ENCODE peak calls at places on chromosomes 16 and 17, in nine cellular contexts. K is occipital lobe; L is caudate nucleus; C is AG09309; B is GM23248; J is colonic mucosa; X is stimulated activated CD4-positive, alpha-beta T cell treated with anti-CD3 and anti-CD28 coated beads, Interleukin-4, amount 100 ng/mL, for 48 hours; V is T-cell; P is activated CD4-positive, CD25-positive, alpha-beta regulatory T cell. D is an unnamed sample.

GRCh38 chr17:73424571-73424970 is 112.8 kb upstream of the CDC42EP4 start:
- DNase-seq in B (no peak), K (no peak), J (no peak), V (no peak), X (no peak), L (no peak), P (no peak), C (no peak), D (no peak)

GRCh38 chr16:25692734-25693508 is 1.2 kb downstream of the HS3ST4 start:
- DNase-seq in V (no peak), K (no peak), B (no peak), J (no peak), X (no peak), P (no peak), C (no peak), L (no peak), D (no peak)

GRCh38 chr16:2815299-2815771 is 1.7 kb upstream of the PRSS21 start:
- DNase-seq in J (no peak), X (no peak), K (no peak), V (no peak), P (no peak), C (no peak), L (no peak), B (no peak), D (no peak)

GRCh38 chr16:21283521-21284289 is 5.6 kb upstream of the CRYM start:
- DNase-seq in P (no peak), V (no peak), X (no peak), J (peak), L (peak), B (peak), K (no peak), C (no peak), D (no peak)

GRCh38 chr17:1905190-1905919 is 75.5 kb downstream of the RPA1 start:
- DNase-seq in P (no peak), J (no peak), X (no peak), K (no peak), V (no peak), C (no peak), B (peak), L (no peak), D (no peak)

GRCh38 chr16:31875112-31875803 is 1.7 kb downstream of the ZNF267 start:
- DNase-seq in B (peak), J (no peak), C (no peak), V (no peak), X (no peak), P (no peak), L (no peak), K (no peak), D (no peak)

GRCh38 chr16:26860506-26860905 is 206.2 kb upstream of the C16orf82 start:
- DNase-seq in L (no peak), K (no peak), B (no peak), X (no peak), J (no peak), C (no peak), P (no peak), V (no peak), D (no peak)

GRCh38 chr17:82406131-82406671 is 11.9 kb upstream of the HEXD start:
- DNase-seq in J (no peak), B (no peak), K (no peak), P (no peak), C (no peak), L (no peak), V (no peak), X (no peak), D (no peak)

GRCh38 chr17:60165223-60165622 is 15.4 kb downstream of the CA4 start:
- DNase-seq in J (no peak), B (no peak), X (no peak), C (no peak), K (no peak), L (no peak), V (no peak), P (no peak), D (no peak)

GRCh38 chr17:12588531-12588930 is 77.2 kb upstream of the MYOCD start:
- DNase-seq in X (no peak), L (no peak), J (no peak), C (no peak), B (no peak), K (no peak), V (no peak), P (no peak), D (no peak)

GRCh38 chr16:19005561-19006445 is 22.1 kb downstream of the TMC7 start:
- DNase-seq in L (peak), B (peak), P (no peak), C (no peak), V (no peak), J (peak), K (peak), X (no peak), D (no peak)

D was measured in amygdala.